ENCODE peak calls at places on chromosome 1, in six cellular contexts. U is germinal center; J is AG08396; C is iris pigment epithelial cell; R is naive B cell; Q is CD4-positive, CD25-positive, alpha-beta regulatory T cell. M is an unnamed sample.

GRCh38 chr1:204520834-204521709 is 4.9 kb downstream of the MDM4 start:
- DNase-seq in U (peak), J (peak), C (peak), R (peak), Q (peak), M (no peak)

GRCh38 chr1:62428351-62428750 is 8.5 kb upstream of the USP1 start:
- DNase-seq in U (no peak), J (no peak), C (no peak), R (no peak), Q (no peak), M (no peak)

GRCh38 chr1:176051902-176052518 is 155.1 kb downstream of the COP1 start:
- DNase-seq in U (no peak), J (no peak), C (peak), R (no peak), Q (no peak), M (no peak)

GRCh38 chr1:6037338-6037762 is 8.3 kb upstream of the KCNAB2 start:
- DNase-seq in U (peak), J (no peak), C (peak), R (peak), Q (peak), M (no peak)

GRCh38 chr1:26036756-26037281 is 9.1 kb downstream of the SLC30A2 start:
- DNase-seq in U (no peak), J (no peak), C (no peak), R (no peak), Q (no peak), M (no peak)

GRCh38 chr1:938088-938683 is 14.5 kb downstream of the SAMD11 start:
- DNase-seq in U (no peak), J (no peak), C (peak), R (no peak), Q (no peak), M (no peak)

GRCh38 chr1:221294244-221294643 is 415.0 kb downstream of the HLX start:
- DNase-seq in U (no peak), J (no peak), C (peak), R (no peak), Q (no peak), M (no peak)

GRCh38 chr1:39275836-39276507 is 71.5 kb downstream of the MACF1 start:
- DNase-seq in U (no peak), J (no peak), C (peak), R (no peak), Q (no peak), M (no peak)

GRCh38 chr1:34113362-34113761 is 51.7 kb downstream of the CSMD2 start:
- DNase-seq in U (peak), J (no peak), C (no peak), R (no peak), Q (no peak), M (no peak)

GRCh38 chr1:23865543-23865930 is 2.6 kb downstream of the FUCA1 start:
- DNase-seq in U (no peak), J (peak), C (peak), R (no peak), Q (no peak), M (peak)

M was measured in AG09319.